ENCODE peak calls at places on chromosomes 16 and 17, in eight cellular contexts. L, Z, S, G, U, Y, M and C are unnamed samples.

GRCh38 chr17:47905221-47905733 is 9.2 kb downstream of the SP2 start:
- DNase-seq in L (peak), Z (peak), S (peak), G (peak), U (no peak), Y (no peak), M (peak), C (peak)

GRCh38 chr16:21097151-21097550 is 53.5 kb downstream of the DNAH3 start:
- DNase-seq in L (no peak), Z (no peak), S (peak), G (no peak), U (no peak), Y (no peak), M (no peak), C (no peak)

GRCh38 chr16:3650631-3651265 is 3.7 kb upstream of the DNASE1 start:
- DNase-seq in L (no peak), Z (no peak), S (no peak), G (no peak), U (no peak), Y (no peak), M (no peak), C (no peak)

GRCh38 chr17:40310882-40311391 is 2.0 kb downstream of the RARA start:
- DNase-seq in L (no peak), Z (no peak), S (no peak), G (no peak), U (no peak), Y (no peak), M (no peak), C (no peak)

GRCh38 chr16:75477680-75478473 is 13.4 kb upstream of the TMEM170A start:
- DNase-seq in L (no peak), Z (no peak), S (no peak), G (peak), U (no peak), Y (no peak), M (no peak), C (no peak)

GRCh38 chr17:49543860-49544259 is 31.8 kb upstream of the NXPH3 start:
- DNase-seq in L (no peak), Z (no peak), S (no peak), G (no peak), U (no peak), Y (no peak), M (no peak), C (no peak)

GRCh38 chr17:1644493-1645206 is 882 bp downstream of the SCARF1 start:
- DNase-seq in L (no peak), Z (no peak), S (peak), G (no peak), U (no peak), Y (no peak), M (no peak), C (no peak)

GRCh38 chr17:57086069-57086930 is 1.3 kb downstream of the AKAP1 start:
- DNase-seq in L (peak), Z (no peak), S (peak), G (peak), U (no peak), Y (no peak), M (no peak), C (peak)

GRCh38 chr16:66493490-66494401 is 56.2 kb downstream of the TK2 start:
- DNase-seq in L (no peak), Z (no peak), S (no peak), G (no peak), U (no peak), Y (no peak), M (no peak), C (no peak)

GRCh38 chr17:41919840-41920579 is 1.3 kb upstream of the ACLY start:
- DNase-seq in L (no peak), Z (peak), S (no peak), G (no peak), U (no peak), Y (no peak), M (no peak), C (peak)

GRCh38 chr16:67683767-67684166 is 17.2 kb downstream of the C16orf86 start:
- DNase-seq in L (no peak), Z (no peak), S (no peak), G (no peak), U (no peak), Y (no peak), M (no peak), C (no peak)

GRCh38 chr16:51404386-51404785 is 253.3 kb upstream of the SALL1 start:
- DNase-seq in L (no peak), Z (no peak), S (no peak), G (no peak), U (no peak), Y (no peak), M (no peak), C (no peak)

GRCh38 chr16:13111747-13112146 is 210.3 kb downstream of the SHISA9 start:
- DNase-seq in L (no peak), Z (no peak), S (no peak), G (no peak), U (no peak), Y (no peak), M (no peak), C (no peak)